ENCODE peak calls at places on chromosomes 4 and X, in four cellular contexts. V, S, C and P are unnamed samples.

GRCh38 chr4:52368895-52369294 is 290.2 kb downstream of the USP46 start:
- DNase-seq in V (no peak), S (no peak), C (no peak), P (no peak)

GRCh38 chr4:4499438-4500123 is 42.3 kb downstream of the STX18 start:
- DNase-seq in V (no peak), S (no peak), C (no peak), P (no peak)

GRCh38 chr4:7434766-7435150 is at the start of gene PSAPL1:
- DNase-seq in V (peak), S (no peak), C (no peak), P (peak)

GRCh38 chrX:46325312-46325877 is 219.8 kb downstream of the ZNF674 start:
- DNase-seq in V (no peak), S (no peak), C (no peak), P (no peak)

GRCh38 chr4:4981427-4981826 is 37.8 kb downstream of the CYTL1 start:
- DNase-seq in V (no peak), S (peak), C (no peak), P (no peak)

GRCh38 chrX:16882188-16882587 is 12.0 kb upstream of the RBBP7 start:
- DNase-seq in V (peak), S (no peak), C (no peak), P (peak)

GRCh38 chr4:98481167-98481566 is 177.2 kb downstream of the TSPAN5 start:
- DNase-seq in V (no peak), S (no peak), C (no peak), P (no peak)

GRCh38 chr4:38157592-38157991 is 197.4 kb downstream of the PTTG2 start:
- DNase-seq in V (peak), S (peak), C (no peak), P (peak)

GRCh38 chr4:126715067-126715466 is 917.7 kb upstream of the INTU start:
- DNase-seq in V (no peak), S (no peak), C (no peak), P (no peak)

GRCh38 chr4:107999932-108000539 is 10.3 kb downstream of the HADH start:
- DNase-seq in V (no peak), S (no peak), C (no peak), P (no peak)

GRCh38 chr4:121182296-121182695 is 18.2 kb upstream of the TNIP3 start:
- DNase-seq in V (peak), S (no peak), C (no peak), P (no peak)

GRCh38 chr4:10239982-10240654 is 123.5 kb upstream of the WDR1 start:
- DNase-seq in V (peak), S (no peak), C (no peak), P (no peak)

GRCh38 chr4:186029731-186030421 is 39.1 kb upstream of the TLR3 start:
- DNase-seq in V (peak), S (peak), C (no peak), P (peak)

GRCh38 chr4:152598454-152598853 is 62.6 kb upstream of the FBXW7 start:
- DNase-seq in V (no peak), S (no peak), C (no peak), P (no peak)

GRCh38 chr4:109499513-109499912 is 60.5 kb upstream of the MCUB start:
- DNase-seq in V (no peak), S (no peak), C (no peak), P (no peak)

GRCh38 chr4:11904117-11904535 is 475.4 kb upstream of the HS3ST1 start:
- DNase-seq in V (peak), S (no peak), C (no peak), P (peak)

GRCh38 chr4:84501197-84501492 is 2.1 kb upstream of the NKX6-1 start:
- DNase-seq in V (no peak), S (no peak), C (no peak), P (no peak)

GRCh38 chrX:153794018-153794896 is at the start of the genes IDH3G and SSR4:
- DNase-seq in V (peak), S (peak), C (peak), P (peak)
- TF ChIP-seq CTCF in V (no peak), S (no peak), C (no peak), P (peak)

GRCh38 chrX:24231169-24231568 is 81.6 kb downstream of the ZFX start:
- DNase-seq in V (no peak), S (no peak), C (no peak), P (no peak)
- TF ChIP-seq CTCF in V (no peak), S (no peak), C (no peak), P (no peak)

GRCh38 chrX:138034136-138034535 is 468.2 kb downstream of the ZIC3 start:
- DNase-seq in V (no peak), S (no peak), C (no peak), P (no peak)
- TF ChIP-seq CTCF in V (no peak), S (no peak), C (no peak), P (no peak)

GRCh38 chr4:161252520-161253141 is 911.2 kb downstream of the FSTL5 start:
- DNase-seq in V (no peak), S (no peak), C (no peak), P (no peak)
- TF ChIP-seq CTCF in V (peak), S (no peak), C (peak), P (peak)

GRCh38 chrX:23451266-23451665 is 116.6 kb downstream of the PTCHD1 start:
- DNase-seq in V (no peak), S (no peak), C (no peak), P (no peak)
- TF ChIP-seq CTCF in V (no peak), S (no peak), C (no peak), P (no peak)

DNA sequence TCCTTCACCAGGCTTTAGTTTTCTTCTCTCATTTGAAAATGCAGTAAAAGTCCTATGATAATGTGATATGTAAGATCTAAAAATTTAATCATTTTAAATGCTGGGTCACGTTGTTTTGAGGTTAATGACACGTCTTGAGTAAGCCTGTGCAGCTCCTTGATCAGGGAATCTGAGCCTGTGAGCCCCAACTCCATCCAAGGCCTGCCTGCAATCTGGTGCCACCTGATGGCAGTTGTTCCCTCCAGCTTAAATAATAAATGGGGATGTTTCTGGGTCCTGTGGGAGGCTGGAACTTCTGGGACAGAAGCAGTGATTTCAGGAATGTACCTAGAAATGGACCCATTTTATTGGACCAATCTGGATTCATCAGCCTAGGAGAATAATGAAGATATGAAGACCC is 455.4 kb upstream of the ADGRL3 start:
- DNase-seq in V (no peak), S (no peak), C (no peak), P (no peak)
- TF ChIP-seq CTCF in V (no peak), S (no peak), C (no peak), P (no peak)

GRCh38 chr4:111602848-111603247 is 542.4 kb upstream of the FAM241A start:
- DNase-seq in V (no peak), S (no peak), C (no peak), P (no peak)
- TF ChIP-seq CTCF in V (no peak), S (no peak), C (no peak), P (no peak)